ENCODE peak calls at places on chromosome 22, in four cellular contexts. One of them, this sample, is unnamed.

GRCh38 chr22:37431811-37432707 is 4.8 kb upstream of the ELFN2 start:
- DNase-seq in body of pancreas: no peak
- DNase-seq in stomach: no peak
- DNase-seq in HTR-8/SVneo: peak
- DNase-seq in this sample: peak

GRCh38 chr22:48574776-48575566 is 1252.7 kb downstream of the BRD1 start:
- DNase-seq in body of pancreas: peak
- DNase-seq in HTR-8/SVneo: no peak
- DNase-seq in stomach: no peak
- DNase-seq in this sample: peak

GRCh38 chr22:38070250-38070921 is 13.2 kb downstream of the PICK1 start:
- DNase-seq in body of pancreas: no peak
- DNase-seq in stomach: no peak
- DNase-seq in HTR-8/SVneo: no peak
- DNase-seq in this sample: no peak

GRCh38 chr22:20090730-20091240 is 10.7 kb downstream of the DGCR8 start:
- DNase-seq in HTR-8/SVneo: no peak
- DNase-seq in body of pancreas: no peak
- DNase-seq in stomach: no peak
- DNase-seq in this sample: no peak

GRCh38 chr22:40183029-40183581 is 5.4 kb downstream of the TNRC6B start:
- DNase-seq in HTR-8/SVneo: peak
- DNase-seq in stomach: no peak
- DNase-seq in body of pancreas: peak
- DNase-seq in this sample: peak

GRCh38 chr22:19940536-19941364 is 822 bp upstream of the COMT start:
- DNase-seq in body of pancreas: no peak
- DNase-seq in HTR-8/SVneo: peak
- DNase-seq in stomach: no peak
- DNase-seq in this sample: no peak

GRCh38 chr22:30079952-30080533 is at the start of gene HORMAD2:
- DNase-seq in stomach: no peak
- DNase-seq in body of pancreas: no peak
- DNase-seq in HTR-8/SVneo: no peak
- DNase-seq in this sample: no peak

GRCh38 chr22:29479417-29480261 is at the start of gene NEFH:
- DNase-seq in stomach: no peak
- DNase-seq in HTR-8/SVneo: no peak
- DNase-seq in body of pancreas: no peak
- DNase-seq in this sample: no peak

GRCh38 chr22:23276656-23277582 is 96.6 kb downstream of the BCR start:
- DNase-seq in body of pancreas: no peak
- DNase-seq in stomach: no peak
- DNase-seq in HTR-8/SVneo: no peak
- DNase-seq in this sample: no peak

GRCh38 chr22:31127181-31127772 is 4.5 kb downstream of the INPP5J start:
- DNase-seq in stomach: no peak
- DNase-seq in body of pancreas: no peak
- DNase-seq in HTR-8/SVneo: no peak
- DNase-seq in this sample: no peak

GRCh38 chr22:48826546-48826945 is 1001.1 kb downstream of the BRD1 start:
- DNase-seq in body of pancreas: no peak
- DNase-seq in HTR-8/SVneo: no peak
- DNase-seq in stomach: no peak
- DNase-seq in this sample: no peak

GRCh38 chr22:42993651-42994275 is 21.2 kb downstream of the PACSIN2 start:
- DNase-seq in body of pancreas: peak
- DNase-seq in stomach: peak
- DNase-seq in HTR-8/SVneo: no peak
- DNase-seq in this sample: no peak

GRCh38 chr22:42275970-42276369 is 5.5 kb upstream of the TCF20 start:
- DNase-seq in HTR-8/SVneo: no peak
- DNase-seq in stomach: no peak
- DNase-seq in body of pancreas: no peak
- DNase-seq in this sample: no peak

GRCh38 chr22:27317156-27317555 is 484.4 kb downstream of the MN1 start:
- DNase-seq in stomach: no peak
- DNase-seq in HTR-8/SVneo: no peak
- DNase-seq in body of pancreas: no peak
- DNase-seq in this sample: no peak

GRCh38 chr22:48709453-48709852 is 1118.2 kb downstream of the BRD1 start:
- DNase-seq in stomach: no peak
- DNase-seq in HTR-8/SVneo: no peak
- DNase-seq in body of pancreas: no peak
- DNase-seq in this sample: no peak

GRCh38 chr22:17712441-17712840 is 61.8 kb downstream of the BID start:
- DNase-seq in HTR-8/SVneo: no peak
- DNase-seq in stomach: no peak
- DNase-seq in body of pancreas: no peak
- DNase-seq in this sample: no peak

GRCh38 chr22:23282986-23283385 is 102.7 kb downstream of the BCR start:
- DNase-seq in body of pancreas: no peak
- DNase-seq in stomach: no peak
- DNase-seq in HTR-8/SVneo: no peak
- DNase-seq in this sample: no peak

GRCh38 chr22:37197451-37198289 is 9.6 kb upstream of the C1QTNF6 start:
- DNase-seq in HTR-8/SVneo: no peak
- DNase-seq in stomach: peak
- DNase-seq in body of pancreas: peak
- DNase-seq in this sample: no peak

GRCh38 chr22:21994881-21995444 is 12.4 kb upstream of the TOP3B start:
- DNase-seq in HTR-8/SVneo: no peak
- DNase-seq in body of pancreas: no peak
- DNase-seq in stomach: no peak
- DNase-seq in this sample: no peak

GRCh38 chr22:22906907-22907550 is 19.4 kb downstream of the IGLL5 start:
- DNase-seq in body of pancreas: no peak
- DNase-seq in HTR-8/SVneo: no peak
- DNase-seq in stomach: no peak
- DNase-seq in this sample: no peak

GRCh38 chr22:45600791-45601730 is 70.6 kb upstream of the ATXN10 start:
- DNase-seq in stomach: no peak
- DNase-seq in body of pancreas: peak
- DNase-seq in HTR-8/SVneo: no peak
- DNase-seq in this sample: no peak

GRCh38 chr22:42699281-42699681 is 21.4 kb downstream of the A4GALT start:
- DNase-seq in HTR-8/SVneo: no peak
- DNase-seq in body of pancreas: no peak
- DNase-seq in stomach: no peak
- DNase-seq in this sample: no peak

GRCh38 chr22:19817561-19818263 is 37.0 kb downstream of the GNB1L start:
- DNase-seq in stomach: peak
- DNase-seq in HTR-8/SVneo: no peak
- DNase-seq in body of pancreas: no peak
- DNase-seq in this sample: no peak

GRCh38 chr22:37803636-37804371 is 3.9 kb upstream of the GCAT start:
- DNase-seq in body of pancreas: no peak
- DNase-seq in stomach: no peak
- DNase-seq in HTR-8/SVneo: no peak
- DNase-seq in this sample: no peak

GRCh38 chr22:46815896-46816721 is 53.7 kb downstream of the TBC1D22A start:
- DNase-seq in stomach: no peak
- DNase-seq in HTR-8/SVneo: no peak
- DNase-seq in body of pancreas: no peak
- DNase-seq in this sample: peak

GRCh38 chr22:34696557-34696956 is 369.4 kb upstream of the ISX start:
- DNase-seq in body of pancreas: no peak
- DNase-seq in HTR-8/SVneo: no peak
- DNase-seq in stomach: no peak
- DNase-seq in this sample: no peak